ENCODE peak calls at places on chromosome 4, in five cellular contexts. W, F, C, B and K are unnamed samples.

GRCh38 chr4:186144180-186144579 is 39.7 kb downstream of the FAM149A start:
- DNase-seq in W (peak), F (peak), C (peak), B (peak), K (peak)

GRCh38 chr4:3729885-3730226 is 36.3 kb upstream of the ADRA2C start:
- DNase-seq in W (no peak), F (no peak), C (no peak), B (no peak), K (no peak)

GRCh38 chr4:93183589-93183988 is 645.0 kb upstream of the ATOH1 start:
- DNase-seq in W (no peak), F (no peak), C (no peak), B (no peak), K (no peak)

GRCh38 chr4:127870688-127871087 is 10.0 kb upstream of the PLK4 start:
- DNase-seq in W (no peak), F (no peak), C (no peak), B (no peak), K (peak)

GRCh38 chr4:101756181-101756580 is 34.3 kb upstream of the BANK1 start:
- DNase-seq in W (no peak), F (no peak), C (no peak), B (no peak), K (no peak)

GRCh38 chr4:76585897-76586360 is 150.9 kb downstream of the SHROOM3 start:
- DNase-seq in W (no peak), F (peak), C (peak), B (peak), K (peak)

GRCh38 chr4:24792552-24792951 is 2.8 kb upstream of the SOD3 start:
- DNase-seq in W (no peak), F (no peak), C (no peak), B (no peak), K (no peak)

GRCh38 chr4:94169803-94170372 is 37.8 kb upstream of the SMARCAD1 start:
- DNase-seq in W (no peak), F (no peak), C (no peak), B (no peak), K (no peak)

GRCh38 chr4:3669553-3669949 is 96.6 kb upstream of the ADRA2C start:
- DNase-seq in W (no peak), F (no peak), C (no peak), B (no peak), K (no peak)

GRCh38 chr4:15188581-15189539 is 186.6 kb downstream of the CPEB2 start:
- DNase-seq in W (no peak), F (no peak), C (no peak), B (no peak), K (no peak)

GRCh38 chr4:151690164-151690856 is 70.5 kb downstream of the GATB start:
- DNase-seq in W (no peak), F (no peak), C (no peak), B (peak), K (no peak)

GRCh38 chr4:126242679-126243390 is 928.1 kb downstream of the FAT4 start:
- DNase-seq in W (no peak), F (peak), C (no peak), B (peak), K (no peak)

GRCh38 chr4:42716996-42717395 is 60.1 kb upstream of the ATP8A1 start:
- DNase-seq in W (no peak), F (no peak), C (no peak), B (no peak), K (no peak)

GRCh38 chr4:175459571-175459970 is 352.5 kb downstream of the GPM6A start:
- DNase-seq in W (no peak), F (no peak), C (no peak), B (no peak), K (no peak)

GRCh38 chr4:54954656-54955388 is 170.6 kb downstream of the KDR start:
- DNase-seq in W (no peak), F (peak), C (no peak), B (no peak), K (peak)

GRCh38 chr4:70802923-70803605 is 36.6 kb downstream of the GRSF1 start:
- DNase-seq in W (no peak), F (no peak), C (no peak), B (no peak), K (no peak)

GRCh38 chr4:38173935-38174334 is 213.7 kb downstream of the PTTG2 start:
- DNase-seq in W (no peak), F (no peak), C (no peak), B (no peak), K (no peak)

GRCh38 chr4:76365636-76366035 is 55.3 kb downstream of the CCDC158 start:
- DNase-seq in W (no peak), F (no peak), C (no peak), B (no peak), K (no peak)

GRCh38 chr4:95371457-95372179 is 177.2 kb downstream of the UNC5C start:
- DNase-seq in W (no peak), F (no peak), C (no peak), B (peak), K (no peak)

GRCh38 chr4:153521995-153522799 is 56.0 kb downstream of the TMEM131L start:
- DNase-seq in W (no peak), F (no peak), C (no peak), B (no peak), K (no peak)

GRCh38 chr4:26369132-26370036 is 48.6 kb downstream of the RBPJ start:
- DNase-seq in W (no peak), F (no peak), C (no peak), B (no peak), K (no peak)

GRCh38 chr4:142405021-142405991 is 440.8 kb downstream of the INPP4B start:
- DNase-seq in W (peak), F (peak), C (peak), B (peak), K (peak)

GRCh38 chr4:94516067-94516466 is 64.3 kb downstream of the PDLIM5 start:
- DNase-seq in W (no peak), F (no peak), C (no peak), B (no peak), K (no peak)

GRCh38 chr4:4595252-4595651 is 53.4 kb upstream of the STX18 start:
- DNase-seq in W (no peak), F (no peak), C (no peak), B (no peak), K (no peak)

GRCh38 chr4:1770245-1770644 is 22.8 kb upstream of the FGFR3 start:
- DNase-seq in W (no peak), F (no peak), C (no peak), B (peak), K (no peak)

GRCh38 chr4:119300072-119300387 is 21.9 kb downstream of the FABP2 start:
- DNase-seq in W (peak), F (peak), C (peak), B (no peak), K (peak)

GRCh38 chr4:189404271-189404670 is 536.4 kb upstream of the FRG1 start:
- DNase-seq in W (no peak), F (no peak), C (no peak), B (no peak), K (no peak)

GRCh38 chr4:173516621-173517612 is 13.1 kb downstream of the HAND2 start:
- DNase-seq in W (peak), F (no peak), C (no peak), B (peak), K (peak)

GRCh38 chr4:8688041-8688907 is 95.7 kb downstream of the CPZ start:
- DNase-seq in W (no peak), F (no peak), C (no peak), B (peak), K (no peak)

GRCh38 chr4:70734168-70734954 is 12.6 kb downstream of the RUFY3 start:
- DNase-seq in W (no peak), F (no peak), C (no peak), B (peak), K (no peak)

GRCh38 chr4:145047151-145047550 is 50.8 kb downstream of the ANAPC10 start:
- DNase-seq in W (no peak), F (no peak), C (no peak), B (no peak), K (no peak)

GRCh38 chr4:54281060-54281781 is 52.1 kb downstream of the PDGFRA start:
- DNase-seq in W (peak), F (peak), C (peak), B (no peak), K (peak)

GRCh38 chr4:5874811-5875465 is 17.9 kb downstream of the CRMP1 start:
- DNase-seq in W (no peak), F (no peak), C (no peak), B (peak), K (no peak)

GRCh38 chr4:84024405-84024804 is 474.7 kb downstream of the NKX6-1 start:
- DNase-seq in W (no peak), F (no peak), C (no peak), B (no peak), K (no peak)

GRCh38 chr4:107616838-107617389 is 103.1 kb downstream of the PAPSS1 start:
- DNase-seq in W (no peak), F (no peak), C (no peak), B (no peak), K (no peak)

GRCh38 chr4:48725414-48725813 is 54.7 kb downstream of the FRYL start:
- DNase-seq in W (no peak), F (no peak), C (no peak), B (no peak), K (no peak)

DNA sequence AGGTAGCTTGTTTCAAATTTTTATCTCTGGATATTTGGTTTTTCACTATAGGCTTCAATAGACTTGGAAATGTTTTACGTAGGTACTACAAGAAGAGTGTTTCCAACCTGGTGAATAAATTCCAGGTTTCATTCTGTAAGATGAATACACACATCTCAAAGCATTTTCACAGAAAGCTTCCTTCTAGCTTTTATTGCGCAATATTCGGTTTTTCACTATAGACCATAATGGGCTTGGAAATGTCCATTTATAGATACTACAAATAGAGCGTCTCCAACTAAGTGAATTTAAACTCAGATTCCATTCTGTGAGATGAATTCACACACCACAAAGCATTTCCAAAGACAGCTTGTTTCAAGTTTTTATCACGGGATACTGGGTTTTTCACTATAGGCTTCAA is 857.7 kb upstream of the HS3ST1 start:
- DNase-seq in W (no peak), F (no peak), C (no peak), B (no peak), K (no peak)
- H3K27ac ChIP-seq in W (no peak), F (no peak), C (no peak), B (no peak), K (no peak)

GRCh38 chr4:180134116-180134866 is 2108.9 kb upstream of the TENM3 start:
- DNase-seq in W (no peak), F (no peak), C (peak), B (peak), K (peak)
- H3K27ac ChIP-seq in W (no peak), F (no peak), C (peak), B (no peak), K (peak)

GRCh38 chr4:80462537-80463207 is 127.1 kb downstream of the CFAP299 start:
- DNase-seq in W (no peak), F (no peak), C (no peak), B (no peak), K (no peak)
- H3K27ac ChIP-seq in W (no peak), F (no peak), C (no peak), B (no peak), K (no peak)

GRCh38 chr4:86269354-86269753 is 90.5 kb downstream of the MAPK10 start:
- DNase-seq in W (no peak), F (no peak), C (no peak), B (no peak), K (no peak)

GRCh38 chr4:86261634-86262033 is 98.2 kb downstream of the MAPK10 start:
- DNase-seq in W (no peak), F (no peak), C (no peak), B (no peak), K (no peak)

DNA sequence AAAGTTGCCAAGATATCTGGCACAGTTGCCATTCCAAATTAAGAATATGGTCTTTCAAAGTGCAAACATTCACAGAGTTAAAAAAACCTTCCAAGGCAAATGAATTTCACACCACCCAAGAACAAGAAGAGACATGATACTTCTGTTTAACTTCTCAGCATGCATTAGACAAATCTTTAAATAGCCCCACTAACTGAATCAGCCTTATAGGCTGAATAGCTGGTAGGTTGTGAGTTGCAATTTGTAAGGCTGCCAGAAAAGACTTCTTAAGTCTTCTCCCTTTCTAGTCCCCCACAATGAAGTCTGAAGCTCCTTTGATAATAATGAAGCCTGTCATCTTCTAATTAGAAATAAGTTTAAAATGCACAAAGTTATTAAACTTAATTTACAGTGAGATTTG is 95.6 kb downstream of the MAPK10 start:
- DNase-seq in W (no peak), F (no peak), C (no peak), B (peak), K (no peak)
- H3K27ac ChIP-seq in W (no peak), F (no peak), C (no peak), B (peak), K (no peak)

DNA sequence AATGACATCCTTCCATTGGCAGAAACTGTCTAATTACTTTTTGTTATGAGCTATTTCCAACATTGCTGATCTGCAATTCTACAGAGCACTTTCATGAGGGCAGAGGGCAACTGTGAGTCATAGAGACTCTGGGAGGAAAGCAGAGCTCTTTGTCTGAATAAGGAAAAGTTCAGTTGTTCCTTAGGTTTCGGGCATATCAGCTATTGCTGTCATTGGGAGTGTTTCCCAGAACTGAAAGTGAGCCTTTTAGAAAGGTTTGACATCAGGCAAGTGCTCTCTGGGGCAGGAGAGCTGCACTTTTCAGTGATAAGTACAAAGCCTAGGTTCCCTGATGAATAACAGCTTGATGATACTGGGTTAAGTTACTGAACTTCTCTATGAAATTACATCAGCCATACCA is 119.2 kb upstream of the EDNRA start:
- DNase-seq in W (peak), F (no peak), C (no peak), B (no peak), K (peak)
- H3K27ac ChIP-seq in W (peak), F (peak), C (no peak), B (no peak), K (peak)

GRCh38 chr4:68865760-68866159 is 50.0 kb downstream of the UGT2B10 start:
- DNase-seq in W (no peak), F (no peak), C (no peak), B (no peak), K (no peak)
- H3K27ac ChIP-seq in W (no peak), F (no peak), C (peak), B (no peak), K (no peak)

GRCh38 chr4:7253806-7254205 is 61.5 kb downstream of the SORCS2 start:
- DNase-seq in W (no peak), F (no peak), C (no peak), B (no peak), K (no peak)
- H3K27ac ChIP-seq in W (no peak), F (no peak), C (no peak), B (no peak), K (no peak)